ENCODE peak calls at places on chromosomes 2 and 18, in eight cellular contexts. W is HT1080; E is stimulated activated CD8-positive, alpha-beta memory T cell treated with anti-CD3 and anti-CD28 coated beads, Interleukin-15, amount 100 ng/mL, for 24 hours; K is mesothelial cell of epicardium; Q is T-helper 1 cell; A is HFFc6; U is Ammon's horn; L is germinal center. C is an unnamed sample.

GRCh38 chr2:28563869-28564268 is 68.0 kb downstream of the PLB1 start:
- DNase-seq in W (no peak), E (no peak), K (no peak), Q (no peak), A (no peak), U (no peak), L (no peak), C (no peak)

GRCh38 chr2:241561811-241562210 is 3.3 kb downstream of the BOK start:
- DNase-seq in W (peak; percentile 58), E (no peak), K (no peak), Q (no peak), A (peak; percentile 62), U (peak; percentile 85), L (no peak), C (peak; percentile 74)

GRCh38 chr2:241182126-241182525 is 6.4 kb upstream of the ANO7 start:
- DNase-seq in W (no peak), E (no peak), K (no peak), Q (no peak), A (no peak), U (no peak), L (no peak), C (no peak)

GRCh38 chr2:128638741-128639477 is 320.2 kb upstream of the HS6ST1 start:
- DNase-seq in W (no peak), E (no peak), K (peak; percentile 15), Q (no peak), A (peak; percentile 18), U (peak; percentile 81), L (no peak), C (peak; percentile 38)

GRCh38 chr2:172248381-172249173 is 145.9 kb upstream of the DLX2 start:
- DNase-seq in W (peak; percentile 93), E (no peak), K (no peak), Q (no peak), A (peak; percentile 70), U (no peak), L (no peak), C (peak; percentile 76)

GRCh38 chr2:3267549-3267867 is 110.1 kb downstream of the EIPR1 start:
- DNase-seq in W (no peak), E (no peak), K (no peak), Q (no peak), A (no peak), U (no peak), L (no peak), C (no peak)

GRCh38 chr2:189661957-189662321 is 680 bp downstream of the ASNSD1 start:
- DNase-seq in W (no peak), E (no peak), K (no peak), Q (no peak), A (no peak), U (no peak), L (no peak), C (no peak)

GRCh38 chr18:57439617-57439975 is 4.4 kb downstream of the ONECUT2 start:
- DNase-seq in W (no peak), E (no peak), K (no peak), Q (no peak), A (no peak), U (no peak), L (no peak), C (no peak)

GRCh38 chr2:73035899-73036778 is 35.4 kb downstream of the SFXN5 start:
- DNase-seq in W (peak; percentile 7), E (no peak), K (no peak), Q (no peak), A (no peak), U (peak; percentile 63), L (no peak), C (no peak)

GRCh38 chr18:13381331-13381730 is 162.8 kb downstream of the LDLRAD4 start:
- DNase-seq in W (no peak), E (no peak), K (no peak), Q (no peak), A (no peak), U (no peak), L (no peak), C (no peak)

GRCh38 chr2:138267902-138268254 is 233.7 kb upstream of the SPOPL start:
- DNase-seq in W (no peak), E (no peak), K (no peak), Q (no peak), A (no peak), U (no peak), L (no peak), C (no peak)

GRCh38 chr2:125169022-125169763 is 1144.1 kb downstream of the CNTNAP5 start:
- DNase-seq in W (peak; percentile 51), E (no peak), K (no peak), Q (no peak), A (no peak), U (no peak), L (no peak), C (no peak)

GRCh38 chr2:216664593-216665034 is 30.7 kb downstream of the IGFBP5 start:
- DNase-seq in W (peak; percentile 49), E (no peak), K (no peak), Q (no peak), A (no peak), U (no peak), L (no peak), C (no peak)

GRCh38 chr18:56009451-56009850 is 421.5 kb upstream of the TCF4 start:
- DNase-seq in W (no peak), E (no peak), K (no peak), Q (no peak), A (peak; percentile 49), U (no peak), L (no peak), C (peak; percentile 64)

GRCh38 chr2:210363261-210363660 is 48.3 kb upstream of the MYL1 start:
- DNase-seq in W (peak; percentile 11), E (no peak), K (no peak), Q (no peak), A (no peak), U (no peak), L (no peak), C (no peak)

GRCh38 chr2:74671479-74671878 is 17.4 kb downstream of the SEMA4F start:
- DNase-seq in W (peak; percentile 75), E (no peak), K (no peak), Q (no peak), A (peak; percentile 79), U (no peak), L (no peak), C (peak; percentile 76)

GRCh38 chr18:39806519-39806918 is 2148.5 kb upstream of the PIK3C3 start:
- DNase-seq in W (peak; percentile 70), E (no peak), K (no peak), Q (no peak), A (peak; percentile 20), U (no peak), L (no peak), C (peak; percentile 36)

GRCh38 chr18:9742588-9743131 is 34.6 kb downstream of the RAB31 start:
- DNase-seq in W (peak; percentile 83), E (no peak), K (no peak), Q (no peak), A (peak; percentile 15), U (peak; percentile 69), L (no peak), C (peak; percentile 31)

GRCh38 chr18:38886852-38887670 is 1321.5 kb upstream of the CELF4 start:
- DNase-seq in W (no peak), E (no peak), K (no peak), Q (no peak), A (no peak), U (no peak), L (no peak), C (no peak)

GRCh38 chr2:147713349-147713748 is 131.5 kb upstream of the ACVR2A start:
- DNase-seq in W (no peak), E (no peak), K (no peak), Q (no peak), A (no peak), U (no peak), L (no peak), C (no peak)

GRCh38 chr18:44802508-44802907 is 121.8 kb downstream of the SETBP1 start:
- DNase-seq in W (no peak), E (no peak), K (no peak), Q (no peak), A (no peak), U (no peak), L (no peak), C (peak; percentile 14)

GRCh38 chr18:64322189-64322588 is 173.3 kb upstream of the LINC00305 start:
- DNase-seq in W (no peak), E (no peak), K (no peak), Q (no peak), A (no peak), U (no peak), L (no peak), C (no peak)

GRCh38 chr18:62869327-62869726 is 154.0 kb downstream of the PHLPP1 start:
- DNase-seq in W (no peak), E (no peak), K (no peak), Q (no peak), A (no peak), U (no peak), L (no peak), C (no peak)

GRCh38 chr2:207716061-207716460 is 4.6 kb downstream of the CCNYL1 start:
- DNase-seq in W (no peak), E (no peak), K (no peak), Q (no peak), A (no peak), U (no peak), L (no peak), C (no peak)

GRCh38 chr18:6010284-6010683 is 115.0 kb upstream of the TMEM200C start:
- DNase-seq in W (no peak), E (no peak), K (no peak), Q (no peak), A (no peak), U (no peak), L (no peak), C (no peak)

GRCh38 chr2:218290316-218291261 is 1.7 kb downstream of the TMBIM1 start:
- DNase-seq in W (no peak), E (no peak), K (no peak), Q (peak; percentile 52), A (no peak), U (peak; percentile 12), L (peak; percentile 87), C (no peak)

GRCh38 chr2:152370783-152371182 is 35.8 kb downstream of the FMNL2 start:
- DNase-seq in W (no peak), E (no peak), K (no peak), Q (no peak), A (no peak), U (no peak), L (no peak), C (no peak)

GRCh38 chr2:53970095-53970897 is 497 bp downstream of the PSME4 start:
- DNase-seq in W (peak; percentile 36), E (peak; percentile 6), K (peak; percentile 18), Q (no peak), A (no peak), U (peak; percentile 59), L (peak; percentile 33), C (peak; percentile 55)

GRCh38 chr2:16617282-16618266 is 48.1 kb downstream of the CYRIA start:
- DNase-seq in W (peak; percentile 34), E (no peak), K (no peak), Q (no peak), A (no peak), U (peak; percentile 82), L (no peak), C (no peak)

GRCh38 chr18:49168970-49169619 is 218.3 kb upstream of the SMAD7 start:
- DNase-seq in W (no peak), E (no peak), K (no peak), Q (no peak), A (no peak), U (no peak), L (peak; percentile 4), C (no peak)

GRCh38 chr2:239762106-239762505 is 263.0 kb downstream of the NDUFA10 start:
- DNase-seq in W (no peak), E (no peak), K (no peak), Q (no peak), A (no peak), U (no peak), L (no peak), C (no peak)

GRCh38 chr2:154489271-154489858 is 209.1 kb upstream of the KCNJ3 start:
- DNase-seq in W (no peak), E (no peak), K (no peak), Q (no peak), A (no peak), U (no peak), L (no peak), C (no peak)

C was measured in EL.